ENCODE peak calls at places on chromosomes 3 and 15, in six cellular contexts. One of them, this sample, is unnamed.

GRCh38 chr3:14144423-14145075 is 19.7 kb downstream of the TMEM43 start:
- DNase-seq in kidney: peak
- DNase-seq in psoas muscle: no peak
- DNase-seq in PC-3: peak
- DNase-seq in MM.1S: peak
- DNase-seq in kidney epithelial cell: peak
- DNase-seq in this sample: no peak

GRCh38 chr15:65856821-65857455 is 12.4 kb upstream of the RAB11A start:
- DNase-seq in MM.1S: peak
- DNase-seq in psoas muscle: peak
- DNase-seq in PC-3: peak
- DNase-seq in kidney: no peak
- DNase-seq in kidney epithelial cell: no peak
- DNase-seq in this sample: peak

GRCh38 chr3:70387889-70388288 is 75.5 kb upstream of the MDFIC2 start:
- DNase-seq in psoas muscle: no peak
- DNase-seq in kidney: no peak
- DNase-seq in kidney epithelial cell: no peak
- DNase-seq in PC-3: no peak
- DNase-seq in MM.1S: no peak
- DNase-seq in this sample: no peak

GRCh38 chr3:29932662-29933316 is 651.9 kb downstream of the RBMS3 start:
- DNase-seq in PC-3: no peak
- DNase-seq in kidney epithelial cell: no peak
- DNase-seq in psoas muscle: no peak
- DNase-seq in kidney: no peak
- DNase-seq in MM.1S: no peak
- DNase-seq in this sample: no peak

GRCh38 chr3:9276761-9277370 is 27.4 kb upstream of the SRGAP3 start:
- DNase-seq in MM.1S: no peak
- DNase-seq in kidney: no peak
- DNase-seq in kidney epithelial cell: no peak
- DNase-seq in PC-3: peak
- DNase-seq in psoas muscle: no peak
- DNase-seq in this sample: no peak

GRCh38 chr3:129723558-129724324 is 117.3 kb upstream of the PLXND1 start:
- DNase-seq in psoas muscle: peak
- DNase-seq in kidney epithelial cell: peak
- DNase-seq in PC-3: no peak
- DNase-seq in kidney: no peak
- DNase-seq in MM.1S: no peak
- DNase-seq in this sample: peak

GRCh38 chr3:116444819-116445290 is 432 bp downstream of the LSAMP start:
- DNase-seq in kidney: peak
- DNase-seq in psoas muscle: peak
- DNase-seq in MM.1S: no peak
- DNase-seq in kidney epithelial cell: no peak
- DNase-seq in PC-3: no peak
- DNase-seq in this sample: no peak

GRCh38 chr15:44801368-44801767 is 65.0 kb downstream of the TRIM69 start:
- DNase-seq in kidney epithelial cell: no peak
- DNase-seq in kidney: no peak
- DNase-seq in MM.1S: no peak
- DNase-seq in psoas muscle: no peak
- DNase-seq in PC-3: no peak
- DNase-seq in this sample: no peak

GRCh38 chr3:110413807-110414748 is 657.5 kb upstream of the NECTIN3 start:
- DNase-seq in kidney epithelial cell: no peak
- DNase-seq in MM.1S: no peak
- DNase-seq in psoas muscle: no peak
- DNase-seq in PC-3: peak
- DNase-seq in kidney: no peak
- DNase-seq in this sample: no peak

GRCh38 chr3:184016820-184017671 is 638 bp downstream of the ABCC5 start:
- DNase-seq in kidney: peak
- DNase-seq in psoas muscle: peak
- DNase-seq in kidney epithelial cell: no peak
- DNase-seq in PC-3: peak
- DNase-seq in MM.1S: peak
- DNase-seq in this sample: no peak

GRCh38 chr3:197577366-197578074 is 21.8 kb upstream of the BDH1 start:
- DNase-seq in PC-3: no peak
- DNase-seq in psoas muscle: no peak
- DNase-seq in MM.1S: no peak
- DNase-seq in kidney epithelial cell: no peak
- DNase-seq in kidney: no peak
- DNase-seq in this sample: no peak

GRCh38 chr3:42157915-42158538 is 66.9 kb downstream of the TRAK1 start:
- DNase-seq in PC-3: peak
- DNase-seq in kidney: no peak
- DNase-seq in MM.1S: no peak
- DNase-seq in kidney epithelial cell: no peak
- DNase-seq in psoas muscle: no peak
- DNase-seq in this sample: no peak

DNA sequence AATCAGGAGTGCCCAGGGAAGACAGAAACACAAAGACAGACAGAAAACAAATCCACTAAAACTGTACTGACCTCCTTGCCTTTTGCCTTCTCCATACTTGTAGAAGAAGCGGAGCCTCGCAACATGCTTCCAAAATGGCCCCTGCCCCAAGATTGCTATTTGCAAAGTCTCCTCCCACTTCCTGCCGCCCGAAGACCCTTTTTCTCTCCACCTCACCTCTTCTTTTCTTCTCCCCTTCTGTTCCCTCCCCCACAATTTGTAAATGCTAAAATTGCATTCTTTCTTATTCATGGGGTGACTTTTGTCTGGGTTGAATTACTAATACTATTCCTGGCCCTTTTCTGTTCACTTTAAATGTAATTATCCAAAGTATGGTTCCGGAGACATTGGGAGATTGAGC is at the start of gene DPPA4:
- DNase-seq in psoas muscle: no peak
- DNase-seq in MM.1S: no peak
- DNase-seq in PC-3: no peak
- DNase-seq in kidney epithelial cell: no peak
- DNase-seq in kidney: no peak
- DNase-seq in this sample: no peak
- H3K4me3 ChIP-seq in psoas muscle: peak
- H3K4me3 ChIP-seq in MM.1S: no peak
- H3K4me3 ChIP-seq in PC-3: no peak
- H3K4me3 ChIP-seq in kidney epithelial cell: no peak
- H3K4me3 ChIP-seq in kidney: peak
- H3K4me3 ChIP-seq in this sample: peak

GRCh38 chr3:45546636-45547201 is 47.8 kb upstream of the LIMD1 start:
- DNase-seq in PC-3: peak
- DNase-seq in kidney epithelial cell: no peak
- DNase-seq in MM.1S: no peak
- DNase-seq in psoas muscle: peak
- DNase-seq in kidney: no peak
- DNase-seq in this sample: no peak
- TF ChIP-seq CTCF in PC-3: peak
- TF ChIP-seq CTCF in kidney epithelial cell: peak
- TF ChIP-seq CTCF in MM.1S: peak
- TF ChIP-seq CTCF in psoas muscle: peak
- TF ChIP-seq CTCF in kidney: no peak
- TF ChIP-seq CTCF in this sample: no peak

DNA sequence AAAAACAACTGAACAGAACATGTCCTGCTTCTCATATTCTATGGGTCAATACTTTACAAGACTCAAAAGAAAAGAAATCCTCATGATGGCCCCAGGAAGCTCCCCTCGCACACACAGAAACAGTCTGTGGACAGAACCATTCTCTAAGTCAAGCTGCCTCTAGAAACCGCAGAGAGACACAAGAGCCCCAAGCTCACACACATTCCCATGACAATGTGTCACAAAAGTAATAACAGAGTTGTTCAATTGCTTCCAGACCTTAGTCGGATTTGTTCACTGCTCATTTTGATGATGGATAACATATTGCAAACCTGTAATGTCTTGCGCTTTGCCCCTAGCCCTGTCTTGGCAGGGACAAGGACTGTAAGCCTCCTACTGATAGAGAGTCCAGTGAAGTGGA is 60.9 kb downstream of the UMPS start:
- DNase-seq in MM.1S: peak
- DNase-seq in psoas muscle: no peak
- DNase-seq in kidney: no peak
- DNase-seq in PC-3: no peak
- DNase-seq in kidney epithelial cell: no peak
- DNase-seq in this sample: no peak
- H3K4me3 ChIP-seq in MM.1S: no peak
- H3K4me3 ChIP-seq in psoas muscle: no peak
- H3K4me3 ChIP-seq in kidney: no peak
- H3K4me3 ChIP-seq in PC-3: no peak
- H3K4me3 ChIP-seq in kidney epithelial cell: no peak
- H3K4me3 ChIP-seq in this sample: no peak

DNA sequence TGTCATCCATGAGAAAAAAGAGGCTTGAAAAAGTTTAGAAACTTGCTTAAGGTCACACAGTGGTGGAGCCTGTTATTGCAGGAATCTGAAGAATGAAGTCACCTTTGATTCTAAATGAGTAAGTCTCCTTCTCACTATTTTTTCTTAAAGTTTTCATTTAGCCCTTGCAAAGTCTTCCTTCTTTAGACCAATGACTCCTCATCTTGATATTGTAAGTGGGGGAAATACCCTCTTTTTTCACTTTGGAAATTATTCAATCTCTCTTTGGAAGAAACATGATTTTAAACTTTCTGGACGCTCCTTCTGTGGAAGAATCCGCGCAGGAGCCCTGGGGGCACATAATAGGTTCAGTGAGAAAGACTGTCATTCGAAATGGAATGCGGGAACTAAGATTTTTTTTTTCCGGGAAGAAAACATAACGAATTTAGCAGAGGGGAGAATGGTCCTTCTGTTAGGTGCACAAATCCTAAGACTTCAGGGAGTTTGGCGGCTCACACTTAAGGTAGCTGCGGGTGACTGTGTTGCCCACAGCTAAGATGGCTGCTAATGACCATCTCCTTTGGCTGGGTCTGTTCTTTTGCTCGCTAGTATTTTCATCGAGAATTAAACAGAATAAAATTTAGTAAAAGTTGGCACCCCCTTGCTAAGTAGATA is 614 bp upstream of the SLMAP start:
- DNase-seq in MM.1S: peak
- DNase-seq in kidney epithelial cell: peak
- DNase-seq in psoas muscle: no peak
- DNase-seq in kidney: no peak
- DNase-seq in PC-3: peak
- DNase-seq in this sample: no peak
- TF ChIP-seq CTCF in MM.1S: peak
- TF ChIP-seq CTCF in kidney epithelial cell: peak
- TF ChIP-seq CTCF in psoas muscle: no peak
- TF ChIP-seq CTCF in kidney: peak
- TF ChIP-seq CTCF in PC-3: peak
- TF ChIP-seq CTCF in this sample: no peak

GRCh38 chr3:186880392-186880791 is 37.9 kb downstream of the ADIPOQ start:
- DNase-seq in PC-3: no peak
- DNase-seq in MM.1S: no peak
- DNase-seq in kidney epithelial cell: no peak
- DNase-seq in kidney: no peak
- DNase-seq in psoas muscle: no peak
- DNase-seq in this sample: no peak
- H3K4me3 ChIP-seq in PC-3: no peak
- H3K4me3 ChIP-seq in MM.1S: no peak
- H3K4me3 ChIP-seq in kidney epithelial cell: no peak
- H3K4me3 ChIP-seq in kidney: no peak
- H3K4me3 ChIP-seq in psoas muscle: no peak
- H3K4me3 ChIP-seq in this sample: no peak

DNA sequence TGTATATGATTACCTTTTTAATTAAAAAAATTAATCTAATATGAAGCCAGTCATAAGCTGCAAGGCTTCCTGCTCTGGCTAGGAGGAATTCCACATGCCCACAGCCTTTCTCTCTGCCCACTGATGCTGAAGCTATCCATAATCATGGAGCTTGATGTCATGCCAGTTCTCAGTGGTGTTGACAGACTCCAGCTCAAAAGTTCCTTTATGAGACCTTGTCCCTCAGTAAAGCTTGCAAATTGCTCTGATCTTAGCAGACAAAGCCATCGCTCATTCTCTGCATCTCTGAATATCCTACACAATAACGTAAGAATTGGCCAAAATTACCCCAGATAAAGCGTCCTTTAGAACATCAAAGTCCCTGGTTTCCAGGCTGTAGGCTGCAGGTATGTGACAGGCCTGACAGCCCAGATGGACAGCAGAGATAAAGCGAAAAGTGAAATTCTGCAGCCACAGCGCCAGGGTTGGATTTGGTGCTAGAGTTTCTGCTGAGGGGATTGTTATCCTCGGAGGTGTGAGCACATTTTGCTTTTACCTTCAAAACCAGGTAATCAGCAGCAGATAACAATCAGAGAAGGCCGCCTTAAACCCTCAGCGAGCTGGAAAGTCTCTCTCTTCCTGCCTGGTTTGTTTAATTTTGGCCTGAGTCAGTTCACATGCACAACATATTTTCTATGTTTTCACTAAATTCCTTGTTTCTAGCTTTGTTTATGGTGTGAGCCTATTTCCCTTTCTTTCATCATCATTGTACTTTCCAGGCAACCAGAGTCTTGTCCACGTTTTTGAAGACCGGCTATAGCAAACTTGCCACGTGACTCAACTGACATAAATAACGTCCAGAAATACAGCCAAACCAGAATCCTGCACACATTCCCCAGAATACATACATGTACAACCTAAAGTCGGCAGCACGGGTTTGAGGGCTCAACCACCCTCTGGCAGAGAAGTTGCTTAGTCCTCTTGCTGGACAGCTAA is 36.6 kb upstream of the ALDH1A3 start:
- DNase-seq in psoas muscle: no peak
- DNase-seq in MM.1S: no peak
- DNase-seq in kidney epithelial cell: no peak
- DNase-seq in PC-3: peak
- DNase-seq in kidney: no peak
- DNase-seq in this sample: no peak
- TF ChIP-seq CTCF in psoas muscle: no peak
- TF ChIP-seq CTCF in MM.1S: no peak
- TF ChIP-seq CTCF in kidney epithelial cell: no peak
- TF ChIP-seq CTCF in PC-3: no peak
- TF ChIP-seq CTCF in kidney: no peak
- TF ChIP-seq CTCF in this sample: no peak

GRCh38 chr15:89360294-89360971 is 25.8 kb upstream of the POLG start:
- DNase-seq in MM.1S: no peak
- DNase-seq in kidney epithelial cell: no peak
- DNase-seq in PC-3: no peak
- DNase-seq in psoas muscle: no peak
- DNase-seq in kidney: peak
- DNase-seq in this sample: no peak

GRCh38 chr15:89359471-89360293 is 25.1 kb upstream of the POLG start:
- DNase-seq in MM.1S: no peak
- DNase-seq in psoas muscle: no peak
- DNase-seq in kidney epithelial cell: no peak
- DNase-seq in PC-3: no peak
- DNase-seq in kidney: no peak
- DNase-seq in this sample: no peak

GRCh38 chr15:89358755-89359439 is 24.3 kb upstream of the POLG start:
- DNase-seq in MM.1S: no peak
- DNase-seq in psoas muscle: peak
- DNase-seq in PC-3: peak
- DNase-seq in kidney: peak
- DNase-seq in kidney epithelial cell: no peak
- DNase-seq in this sample: peak

GRCh38 chr15:89356634-89357298 is 22.1 kb upstream of the POLG start:
- DNase-seq in kidney epithelial cell: no peak
- DNase-seq in MM.1S: peak
- DNase-seq in PC-3: peak
- DNase-seq in psoas muscle: no peak
- DNase-seq in kidney: peak
- DNase-seq in this sample: no peak

GRCh38 chr15:89358435-89358754 is 23.8 kb upstream of the POLG start:
- DNase-seq in psoas muscle: no peak
- DNase-seq in kidney: peak
- DNase-seq in PC-3: no peak
- DNase-seq in MM.1S: peak
- DNase-seq in kidney epithelial cell: no peak
- DNase-seq in this sample: no peak
- H3K4me3 ChIP-seq in psoas muscle: peak
- H3K4me3 ChIP-seq in kidney: peak
- H3K4me3 ChIP-seq in PC-3: peak
- H3K4me3 ChIP-seq in MM.1S: peak
- H3K4me3 ChIP-seq in kidney epithelial cell: no peak
- H3K4me3 ChIP-seq in this sample: peak

This sample was measured in suprapubic skin.